ENCODE peak calls at places on chromosomes 2 and 18, in ten cellular contexts. H is CD4-positive, CD25-positive, alpha-beta regulatory T cell; I is fibroblast of pulmonary artery; F is AG09309; D is CD8-positive, alpha-beta T cell; O is GM23248; Y is cardiac fibroblast; V is H7; A is ascending aorta; T is GM23338. J is an unnamed sample.

GRCh38 chr18:25230658-25231326 is 121.2 kb downstream of the ZNF521 start:
- DNase-seq in H (no peak), I (peak), F (peak), D (no peak), O (peak), Y (peak), V (no peak), A (peak), T (no peak), J (no peak)

GRCh38 chr2:237118025-237118424 is 32.3 kb downstream of the COPS8 start:
- DNase-seq in H (no peak), I (peak), F (no peak), D (no peak), O (peak), Y (peak), V (no peak), A (no peak), T (no peak), J (no peak)

GRCh38 chr2:240891492-240892340 is 4.2 kb downstream of the MAB21L4 start:
- DNase-seq in H (no peak), I (no peak), F (no peak), D (no peak), O (no peak), Y (no peak), V (no peak), A (no peak), T (no peak), J (no peak)

GRCh38 chr18:58896734-58897508 is 32.2 kb downstream of the ZNF532 start:
- DNase-seq in H (no peak), I (no peak), F (no peak), D (no peak), O (no peak), Y (peak), V (no peak), A (no peak), T (no peak), J (no peak)

GRCh38 chr2:61247204-61247812 is 85.3 kb downstream of the C2orf74 start:
- DNase-seq in H (no peak), I (peak), F (peak), D (no peak), O (peak), Y (peak), V (no peak), A (no peak), T (no peak), J (no peak)

GRCh38 chr2:9708683-9709538 is 78.1 kb upstream of the YWHAQ start:
- DNase-seq in H (peak), I (no peak), F (no peak), D (no peak), O (peak), Y (no peak), V (no peak), A (no peak), T (no peak), J (no peak)

GRCh38 chr18:30811580-30811979 is 231.0 kb downstream of the DSC3 start:
- DNase-seq in H (no peak), I (no peak), F (no peak), D (no peak), O (no peak), Y (no peak), V (no peak), A (no peak), T (no peak), J (no peak)

GRCh38 chr2:53437371-53437770 is 330.2 kb upstream of the CHAC2 start:
- DNase-seq in H (no peak), I (no peak), F (no peak), D (no peak), O (peak), Y (no peak), V (no peak), A (no peak), T (no peak), J (no peak)

GRCh38 chr2:234395801-234396478 is 100.9 kb downstream of the ARL4C start:
- DNase-seq in H (no peak), I (no peak), F (no peak), D (no peak), O (no peak), Y (no peak), V (peak), A (no peak), T (no peak), J (no peak)

GRCh38 chr2:138170495-138170894 is 206.2 kb downstream of the HNMT start:
- DNase-seq in H (no peak), I (no peak), F (no peak), D (no peak), O (no peak), Y (no peak), V (no peak), A (no peak), T (no peak), J (no peak)

GRCh38 chr2:1481406-1482252 is 68.4 kb downstream of the TPO start:
- DNase-seq in H (no peak), I (no peak), F (no peak), D (no peak), O (no peak), Y (no peak), V (no peak), A (no peak), T (no peak), J (no peak)

GRCh38 chr2:214169736-214170135 is 241.1 kb upstream of the VWC2L start:
- DNase-seq in H (no peak), I (no peak), F (no peak), D (no peak), O (peak), Y (no peak), V (no peak), A (no peak), T (no peak), J (no peak)

GRCh38 chr2:129189617-129190016 is 789.8 kb upstream of the RAB6C start:
- DNase-seq in H (no peak), I (no peak), F (no peak), D (no peak), O (no peak), Y (no peak), V (peak), A (no peak), T (peak), J (no peak)

GRCh38 chr2:96860065-96861029 is 2.5 kb upstream of the ANKRD39 start:
- DNase-seq in H (no peak), I (no peak), F (no peak), D (peak), O (no peak), Y (no peak), V (no peak), A (no peak), T (no peak), J (no peak)

GRCh38 chr2:227939271-227940027 is 68.0 kb downstream of the DAW1 start:
- DNase-seq in H (peak), I (peak), F (no peak), D (no peak), O (peak), Y (peak), V (peak), A (no peak), T (peak), J (no peak)

GRCh38 chr18:62445386-62445917 is 77.4 kb upstream of the ZCCHC2 start:
- DNase-seq in H (peak), I (no peak), F (no peak), D (no peak), O (peak), Y (no peak), V (no peak), A (no peak), T (no peak), J (no peak)

GRCh38 chr2:14524803-14525080 is 107.8 kb upstream of the LRATD1 start:
- DNase-seq in H (no peak), I (no peak), F (peak), D (no peak), O (peak), Y (no peak), V (no peak), A (no peak), T (no peak), J (no peak)

GRCh38 chr2:14520385-14520945 is 112.1 kb upstream of the LRATD1 start:
- DNase-seq in H (no peak), I (no peak), F (no peak), D (no peak), O (no peak), Y (no peak), V (no peak), A (no peak), T (no peak), J (no peak)

DNA sequence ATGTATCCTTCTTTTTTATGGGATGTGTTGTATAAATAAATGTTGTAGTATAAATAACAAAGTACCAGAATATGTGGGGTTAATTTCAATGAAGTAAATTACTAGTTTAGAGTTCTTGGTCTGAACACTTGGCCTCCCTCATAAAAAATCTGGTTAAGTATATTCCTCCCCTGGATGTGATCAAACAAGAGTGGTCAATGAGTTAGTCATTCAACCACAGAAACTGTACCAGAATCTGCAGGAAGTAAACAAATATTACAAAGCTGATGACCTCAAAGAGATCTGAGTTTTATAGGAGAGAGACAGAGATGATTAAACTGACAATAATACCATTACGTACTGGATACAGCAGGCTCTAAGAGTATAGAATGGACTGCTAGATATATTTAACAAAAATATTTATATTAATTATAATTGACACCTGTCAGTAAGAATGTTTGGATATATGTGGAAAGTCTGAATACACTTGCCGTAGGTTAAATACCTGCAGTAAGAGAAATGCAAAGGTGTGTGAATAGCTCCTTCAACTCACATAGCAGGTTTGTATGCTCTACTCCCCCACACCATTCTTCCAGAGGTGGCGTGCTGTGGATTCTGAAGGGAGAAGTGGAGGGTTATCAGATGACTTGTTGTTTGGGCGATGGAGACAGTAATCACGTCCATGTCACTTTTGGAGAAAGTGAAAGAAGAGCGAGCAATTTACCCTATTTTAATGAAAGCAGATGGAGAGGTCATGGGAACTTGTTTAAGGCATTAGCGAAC is 108.3 kb upstream of the LRATD1 start:
- DNase-seq in H (no peak), I (peak), F (peak), D (no peak), O (peak), Y (no peak), V (no peak), A (no peak), T (no peak), J (no peak)
- H3K4me3 ChIP-seq in H (no peak), I (no peak), F (peak), D (no peak), O (no peak), Y (no peak), V (no peak), A (no peak), T (no peak), J (no peak)

DNA sequence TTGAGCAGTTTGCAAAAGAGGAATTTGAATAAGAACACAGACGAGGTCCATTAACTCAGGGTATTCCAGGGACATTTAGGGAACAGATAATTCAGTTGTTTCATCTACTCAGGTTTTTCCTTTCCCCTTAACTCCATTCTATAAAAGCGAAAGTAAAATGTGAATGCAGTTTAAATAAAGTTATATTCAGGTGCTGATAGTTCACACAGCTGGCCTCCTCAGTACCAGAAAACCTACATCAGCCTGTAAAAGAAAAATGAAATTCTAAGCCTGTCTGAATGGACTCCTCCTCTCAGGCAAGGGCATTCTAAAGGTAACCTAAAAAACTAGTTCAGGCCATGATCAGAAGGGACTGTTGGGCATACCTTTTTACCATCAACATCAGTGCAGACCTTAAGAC is 873.8 kb downstream of the SUCLG1 start:
- DNase-seq in H (no peak), I (no peak), F (no peak), D (no peak), O (no peak), Y (no peak), V (no peak), A (no peak), T (no peak), J (no peak)
- H3K4me3 ChIP-seq in H (no peak), I (no peak), F (no peak), D (no peak), O (peak), Y (no peak), V (no peak), A (no peak), T (peak), J (no peak)

GRCh38 chr18:28801876-28802275 is 624.9 kb upstream of the CDH2 start:
- DNase-seq in H (no peak), I (no peak), F (no peak), D (no peak), O (no peak), Y (no peak), V (no peak), A (no peak), T (no peak), J (no peak)

GRCh38 chr18:28802546-28802945 is 625.6 kb upstream of the CDH2 start:
- DNase-seq in H (no peak), I (peak), F (no peak), D (no peak), O (peak), Y (peak), V (no peak), A (no peak), T (no peak), J (no peak)

GRCh38 chr18:28805491-28805890 is 628.6 kb upstream of the CDH2 start:
- DNase-seq in H (no peak), I (no peak), F (no peak), D (no peak), O (no peak), Y (no peak), V (no peak), A (no peak), T (no peak), J (no peak)

GRCh38 chr18:28808373-28808772 is 631.4 kb upstream of the CDH2 start:
- DNase-seq in H (no peak), I (no peak), F (no peak), D (no peak), O (no peak), Y (no peak), V (no peak), A (no peak), T (no peak), J (no peak)

GRCh38 chr18:28804512-28805214 is 627.7 kb upstream of the CDH2 start:
- DNase-seq in H (no peak), I (no peak), F (no peak), D (no peak), O (no peak), Y (no peak), V (no peak), A (no peak), T (no peak), J (no peak)
- H3K4me3 ChIP-seq in H (no peak), I (no peak), F (no peak), D (no peak), O (no peak), Y (no peak), V (no peak), A (no peak), T (no peak), J (no peak)

DNA sequence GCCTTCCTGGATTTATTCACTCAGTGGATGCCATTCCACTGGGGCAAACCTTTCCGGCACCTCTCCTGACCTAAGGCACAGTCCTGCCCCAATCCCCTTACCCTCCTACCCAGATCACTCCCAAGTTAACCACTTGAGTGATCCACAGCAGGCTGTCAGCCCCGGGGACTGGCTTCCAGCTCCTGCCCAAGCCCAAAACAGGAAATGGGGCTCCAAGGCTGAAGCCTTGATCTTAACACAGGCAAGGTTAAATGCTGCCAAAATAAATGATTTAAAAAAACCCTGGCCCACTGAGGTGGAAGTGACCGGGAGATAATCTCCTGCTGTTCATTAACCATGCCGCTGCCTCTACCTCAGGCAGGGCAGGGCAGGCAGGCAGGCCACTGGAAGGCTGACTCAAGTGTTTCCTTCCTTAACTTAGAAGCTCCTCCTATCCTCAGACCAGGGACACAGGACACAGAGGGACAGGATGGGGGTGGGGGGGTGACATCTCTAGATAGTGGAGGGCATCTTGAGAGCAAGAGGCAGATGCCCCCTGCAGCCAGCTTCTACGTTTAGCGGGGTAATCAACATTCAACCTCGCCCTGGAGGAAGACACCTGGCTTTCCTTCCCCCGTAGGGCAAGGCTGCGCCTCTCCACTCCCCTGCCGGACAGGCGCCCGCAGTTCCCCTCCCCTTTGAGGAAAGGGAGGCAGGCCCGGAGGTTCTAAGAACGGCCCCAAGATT is 1.3 kb downstream of the RAB11FIP5 start:
- DNase-seq in H (peak), I (no peak), F (no peak), D (no peak), O (peak), Y (peak), V (peak), A (no peak), T (peak), J (no peak)
- H3K4me3 ChIP-seq in H (peak), I (peak), F (peak), D (peak), O (peak), Y (peak), V (peak), A (peak), T (peak), J (peak)

GRCh38 chr2:207142461-207142860 is 23.3 kb downstream of the KLF7 start:
- DNase-seq in H (peak), I (peak), F (no peak), D (no peak), O (peak), Y (peak), V (no peak), A (no peak), T (no peak), J (no peak)

GRCh38 chr2:207144191-207144795 is 21.5 kb downstream of the KLF7 start:
- DNase-seq in H (no peak), I (no peak), F (no peak), D (no peak), O (no peak), Y (no peak), V (no peak), A (no peak), T (no peak), J (no peak)

GRCh38 chr2:207143474-207144190 is 22.1 kb downstream of the KLF7 start:
- DNase-seq in H (peak), I (peak), F (no peak), D (peak), O (peak), Y (peak), V (no peak), A (peak), T (peak), J (no peak)

GRCh38 chr2:207141381-207141780 is 24.4 kb downstream of the KLF7 start:
- DNase-seq in H (no peak), I (no peak), F (no peak), D (no peak), O (no peak), Y (no peak), V (no peak), A (no peak), T (no peak), J (no peak)

GRCh38 chr2:207143131-207143473 is 22.6 kb downstream of the KLF7 start:
- DNase-seq in H (no peak), I (no peak), F (no peak), D (no peak), O (no peak), Y (no peak), V (no peak), A (no peak), T (no peak), J (no peak)
- H3K4me3 ChIP-seq in H (peak), I (peak), F (no peak), D (peak), O (peak), Y (no peak), V (no peak), A (peak), T (no peak), J (peak)

GRCh38 chr2:44936715-44937687 is 4.5 kb upstream of the SIX3 start:
- DNase-seq in H (no peak), I (no peak), F (no peak), D (no peak), O (no peak), Y (no peak), V (peak), A (no peak), T (peak), J (no peak)
- H3K4me3 ChIP-seq in H (no peak), I (no peak), F (no peak), D (no peak), O (no peak), Y (no peak), V (peak), A (peak), T (peak), J (no peak)

GRCh38 chr2:14137643-14138042 is 494.9 kb upstream of the LRATD1 start:
- DNase-seq in H (no peak), I (no peak), F (no peak), D (no peak), O (no peak), Y (no peak), V (no peak), A (no peak), T (peak), J (no peak)
- H3K4me3 ChIP-seq in H (no peak), I (no peak), F (no peak), D (no peak), O (no peak), Y (no peak), V (no peak), A (no peak), T (peak), J (no peak)

GRCh38 chr18:37698508-37699035 is 133.0 kb upstream of the CELF4 start:
- DNase-seq in H (no peak), I (no peak), F (no peak), D (no peak), O (no peak), Y (no peak), V (peak), A (no peak), T (peak), J (no peak)
- H3K4me3 ChIP-seq in H (no peak), I (no peak), F (no peak), D (no peak), O (no peak), Y (no peak), V (no peak), A (no peak), T (no peak), J (no peak)

DNA sequence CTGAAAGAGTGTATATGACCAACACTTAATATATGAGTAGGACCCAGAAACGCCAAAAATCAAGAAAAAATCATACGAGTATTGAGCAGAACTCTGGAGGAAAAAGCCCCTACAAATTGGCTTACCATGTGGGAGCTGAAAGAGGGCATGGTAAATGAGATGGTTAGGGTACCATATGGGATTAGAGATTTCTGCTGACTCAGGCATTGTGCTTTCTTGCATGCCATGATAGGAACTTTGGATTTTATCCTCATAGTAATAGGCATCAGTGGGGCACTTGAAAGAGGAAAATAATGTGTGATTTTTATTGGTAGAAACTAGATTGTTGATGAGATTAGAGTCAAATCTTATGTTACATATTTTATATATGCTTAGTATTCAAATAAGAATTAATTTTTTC is 271.1 kb downstream of the CBLN2 start:
- DNase-seq in H (no peak), I (no peak), F (no peak), D (no peak), O (no peak), Y (no peak), V (no peak), A (no peak), T (no peak), J (no peak)
- H3K4me3 ChIP-seq in H (no peak), I (no peak), F (no peak), D (no peak), O (no peak), Y (no peak), V (no peak), A (no peak), T (no peak), J (no peak)